ENCODE peak calls at places on chromosome 15, in five cellular contexts. M is stimulated activated CD4-positive, alpha-beta T cell treated with anti-CD3 and anti-CD28 coated beads, Interleukin-1b, Interleukin-23, amount 100 ng/mL, for 1 hour; I is activated CD8-positive, alpha-beta memory T cell treated with anti-CD3 and anti-CD28 coated beads, Interleukin-2, amount 50 U/mL, for 4 hours; X is posterior cingulate gyrus; Y is GM10248. H is an unnamed sample.

GRCh38 chr15:85725019-85725418 is 69.7 kb downstream of the KLHL25 start:
- DNase-seq in I (no peak), Y (no peak), X (no peak), M (no peak), H (no peak)

GRCh38 chr15:82128401-82129143 is 82.8 kb upstream of the MEX3B start:
- DNase-seq in X (no peak), M (no peak), I (no peak), Y (no peak), H (no peak)

GRCh38 chr15:42059661-42060476 is 34.5 kb downstream of the PLA2G4D start:
- DNase-seq in I (peak), Y (peak), M (peak), X (peak), H (no peak)

GRCh38 chr15:62994975-62995730 is 47.4 kb upstream of the TPM1 start:
- DNase-seq in Y (no peak), M (no peak), I (no peak), X (no peak), H (no peak)

GRCh38 chr15:67501177-67501835 is 19.6 kb upstream of the C15orf61 start:
- DNase-seq in I (no peak), Y (peak), X (no peak), M (no peak), H (peak)

GRCh38 chr15:56732135-56732880 is 1.0 kb downstream of the ZNF280D start:
- DNase-seq in I (no peak), Y (peak), X (no peak), M (no peak), H (no peak)

GRCh38 chr15:72042865-72043264 is 75.1 kb downstream of the MYO9A start:
- DNase-seq in Y (no peak), X (no peak), I (no peak), M (no peak), H (no peak)

GRCh38 chr15:50330921-50331320 is 24.1 kb downstream of the GABPB1 start:
- DNase-seq in Y (peak), I (no peak), X (no peak), M (no peak), H (no peak)

GRCh38 chr15:60381148-60381788 is 16.5 kb downstream of the ANXA2 start:
- DNase-seq in M (no peak), Y (no peak), I (no peak), X (no peak), H (no peak)

GRCh38 chr15:69074011-69074842 is 59.7 kb downstream of the NOX5 start:
- DNase-seq in Y (no peak), X (peak), I (no peak), M (no peak), H (peak)

GRCh38 chr15:41620536-41621199 is 39.5 kb upstream of the MGA start:
- DNase-seq in I (no peak), M (no peak), Y (no peak), X (no peak), H (peak)

GRCh38 chr15:65767264-65767595 is 24.9 kb downstream of the DENND4A start:
- DNase-seq in I (no peak), Y (no peak), X (no peak), M (no peak), H (no peak)

GRCh38 chr15:73983211-73983727 is 8.8 kb downstream of the STOML1 start:
- DNase-seq in M (no peak), X (no peak), I (no peak), Y (no peak), H (peak)

GRCh38 chr15:51793521-51793920 is 35.9 kb upstream of the TMOD3 start:
- DNase-seq in X (no peak), I (no peak), Y (no peak), M (no peak), H (no peak)

GRCh38 chr15:45165536-45165935 is 22.2 kb downstream of the SHF start:
- DNase-seq in M (no peak), I (no peak), Y (no peak), X (no peak), H (no peak)

GRCh38 chr15:67943961-67944674 is 104.3 kb upstream of the RNU6-1 start:
- DNase-seq in I (no peak), M (no peak), X (no peak), Y (no peak), H (no peak)

GRCh38 chr15:65993226-65993625 is 123.9 kb downstream of the RAB11A start:
- DNase-seq in X (no peak), M (no peak), Y (no peak), I (no peak), H (no peak)

GRCh38 chr15:51349156-51349844 is 7.8 kb downstream of the GLDN start:
- DNase-seq in Y (no peak), M (no peak), X (no peak), I (no peak), H (no peak)

GRCh38 chr15:89301304-89302089 is 33.1 kb downstream of the POLG start:
- DNase-seq in M (no peak), X (no peak), Y (no peak), I (no peak), H (no peak)

GRCh38 chr15:65334586-65335231 is 30.2 kb downstream of the RNU5B-1 start:
- DNase-seq in X (no peak), I (no peak), M (no peak), Y (no peak), H (no peak)

GRCh38 chr15:89132611-89133242 is 44.5 kb downstream of the ABHD2 start:
- DNase-seq in Y (no peak), M (no peak), I (no peak), X (no peak), H (no peak)

GRCh38 chr15:97745481-97746071 is 214.9 kb upstream of the ARRDC4 start:
- DNase-seq in M (no peak), Y (peak), I (no peak), X (no peak), H (no peak)

GRCh38 chr15:89632563-89633430 is 22.5 kb downstream of the KIF7 start:
- DNase-seq in I (no peak), M (no peak), X (no peak), Y (no peak), H (no peak)

GRCh38 chr15:46091860-46092450 is 457.1 kb downstream of the SQOR start:
- DNase-seq in I (no peak), M (no peak), X (no peak), Y (no peak), H (no peak)

GRCh38 chr15:51380999-51381806 is 39.7 kb downstream of the GLDN start:
- DNase-seq in Y (peak), M (no peak), I (no peak), X (peak), H (peak)

GRCh38 chr15:33116218-33116617 is 78.3 kb downstream of the FMN1 start:
- DNase-seq in X (peak), M (no peak), I (no peak), Y (no peak), H (no peak)

GRCh38 chr15:67701669-67702068 is 123.6 kb upstream of the SKOR1 start:
- DNase-seq in I (no peak), X (no peak), M (no peak), Y (no peak), H (no peak)

GRCh38 chr15:79071901-79072300 is 18.7 kb downstream of the RASGRF1 start:
- DNase-seq in I (no peak), M (no peak), X (no peak), Y (no peak), H (no peak)

GRCh38 chr15:59918994-59919951 is 84.8 kb upstream of the FOXB1 start:
- DNase-seq in Y (peak), M (no peak), I (peak), X (no peak), H (no peak)

GRCh38 chr15:60590935-60591490 is 112.1 kb upstream of the ICE2 start:
- DNase-seq in X (peak), M (no peak), Y (peak), I (peak), H (no peak)

GRCh38 chr15:41984622-41985021 is 12.3 kb upstream of the EHD4 start:
- DNase-seq in I (no peak), Y (no peak), X (no peak), M (no peak), H (no peak)

GRCh38 chr15:98983333-98983732 is 24.3 kb downstream of the PGPEP1L start:
- DNase-seq in I (no peak), M (no peak), Y (no peak), X (no peak), H (no peak)

GRCh38 chr15:73858062-73858461 is 15.3 kb upstream of the TBC1D21 start:
- DNase-seq in M (no peak), I (no peak), X (no peak), Y (no peak), H (no peak)

GRCh38 chr15:40925863-40926658 is 3.1 kb upstream of the DLL4 start:
- DNase-seq in Y (no peak), I (no peak), M (no peak), X (no peak), H (no peak)

GRCh38 chr15:90231028-90232017 is 2.4 kb downstream of the CIB1 start:
- DNase-seq in X (no peak), M (peak), Y (peak), I (peak), H (no peak)

GRCh38 chr15:87736921-87737389 is 519.6 kb downstream of the NTRK3 start:
- DNase-seq in X (no peak), Y (no peak), M (no peak), I (no peak), H (no peak)

GRCh38 chr15:80638553-80639167 is 56.5 kb upstream of the ABHD17C start:
- DNase-seq in Y (no peak), M (no peak), X (no peak), I (no peak), H (no peak)

GRCh38 chr15:48748535-48748934 is 62.3 kb downstream of the CEP152 start:
- DNase-seq in Y (no peak), X (no peak), I (no peak), M (no peak), H (no peak)

GRCh38 chr15:28084547-28084946 is 14.6 kb downstream of the OCA2 start:
- DNase-seq in M (no peak), Y (no peak), I (no peak), X (no peak), H (no peak)

GRCh38 chr15:100330221-100330620 is 11.6 kb downstream of the ADAMTS17 start:
- DNase-seq in I (no peak), Y (no peak), M (no peak), X (no peak), H (no peak)

H was measured in SW 1271.